ENCODE peak calls at places on chromosome 7, in five cellular contexts. G is K562, A is H1, U is HepG2, L is GM12878. M is an unnamed sample.

GRCh38 chr7:132317856-132318255 is 258.4 kb downstream of the PLXNA4 start:
- DNase-seq in G (no peak), A (no peak), U (no peak), L (no peak), M (no peak)

GRCh38 chr7:94054130-94054529 is 50.0 kb upstream of the BET1 start:
- DNase-seq in G (no peak), A (no peak), U (no peak), L (no peak), M (no peak)

GRCh38 chr7:151385626-151386300 is 24.1 kb downstream of the WDR86 start:
- DNase-seq in G (no peak), A (no peak), U (no peak), L (no peak), M (no peak)

GRCh38 chr7:157044151-157044687 is 33.8 kb upstream of the MNX1 start:
- DNase-seq in G (peak; percentile 7), A (no peak), U (no peak), L (no peak), M (no peak)

GRCh38 chr7:69114374-69114773 is 483.9 kb upstream of the AUTS2 start:
- DNase-seq in G (no peak), A (no peak), U (no peak), L (no peak), M (no peak)

GRCh38 chr7:64787295-64787694 is 6.9 kb upstream of the ZNF138 start:
- DNase-seq in G (no peak), A (no peak), U (no peak), L (no peak), M (no peak)

GRCh38 chr7:106503626-106504025 is 157.3 kb downstream of the CCDC71L start:
- DNase-seq in G (no peak), A (no peak), U (no peak), L (no peak), M (no peak)

GRCh38 chr7:98557538-98558031 is 59.5 kb upstream of the NPTX2 start:
- DNase-seq in G (no peak), A (no peak), U (no peak), L (no peak), M (no peak)

GRCh38 chr7:157483971-157484410 is 147.2 kb downstream of the DNAJB6 start:
- DNase-seq in G (no peak), A (no peak), U (no peak), L (no peak), M (no peak)

GRCh38 chr7:30764030-30764991 is 6.9 kb upstream of the MINDY4 start:
- DNase-seq in G (no peak), A (no peak), U (no peak), L (peak; percentile 25), M (no peak)

GRCh38 chr7:92612501-92612900 is 22.3 kb upstream of the FAM133B start:
- DNase-seq in G (no peak), A (no peak), U (no peak), L (no peak), M (no peak)

GRCh38 chr7:98251251-98251843 is 685 bp downstream of the TECPR1 start:
- DNase-seq in G (no peak), A (no peak), U (peak; percentile 63), L (no peak), M (no peak)

GRCh38 chr7:87354749-87355148 is 9.3 kb downstream of the CROT start:
- DNase-seq in G (no peak), A (no peak), U (no peak), L (no peak), M (peak; percentile 19)

GRCh38 chr7:13091974-13092707 is 404.7 kb downstream of the ARL4A start:
- DNase-seq in G (peak; percentile 10), A (no peak), U (no peak), L (no peak), M (no peak)

GRCh38 chr7:24069751-24070150 is 214.2 kb upstream of the NPY start:
- DNase-seq in G (no peak), A (no peak), U (no peak), L (no peak), M (no peak)

DNA sequence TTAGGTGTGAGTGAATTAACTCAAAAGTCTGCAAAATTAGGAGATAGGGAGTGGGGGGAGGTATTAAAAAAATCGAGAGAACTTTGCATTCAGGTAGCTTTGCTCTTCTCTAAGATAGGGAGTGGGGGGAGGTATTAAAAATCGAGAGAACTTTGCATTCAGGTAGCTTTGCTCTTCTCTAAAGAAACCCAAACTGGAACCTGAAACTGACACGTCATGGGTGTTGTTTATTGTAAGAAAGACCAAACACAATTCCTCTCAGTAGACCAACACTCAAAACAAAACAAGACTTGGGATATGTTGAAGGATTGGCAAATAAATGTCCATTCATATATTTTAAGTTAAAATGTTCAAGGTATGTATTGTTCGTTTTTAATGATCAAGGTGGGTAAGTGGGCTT is 87.9 kb downstream of the KIAA1549 start:
- DNase-seq in G (no peak), A (no peak), U (no peak), L (no peak), M (no peak)
- TF ChIP-seq POLR2A in G (no peak), A (no peak), U (no peak), L (no peak), M (no peak)

DNA sequence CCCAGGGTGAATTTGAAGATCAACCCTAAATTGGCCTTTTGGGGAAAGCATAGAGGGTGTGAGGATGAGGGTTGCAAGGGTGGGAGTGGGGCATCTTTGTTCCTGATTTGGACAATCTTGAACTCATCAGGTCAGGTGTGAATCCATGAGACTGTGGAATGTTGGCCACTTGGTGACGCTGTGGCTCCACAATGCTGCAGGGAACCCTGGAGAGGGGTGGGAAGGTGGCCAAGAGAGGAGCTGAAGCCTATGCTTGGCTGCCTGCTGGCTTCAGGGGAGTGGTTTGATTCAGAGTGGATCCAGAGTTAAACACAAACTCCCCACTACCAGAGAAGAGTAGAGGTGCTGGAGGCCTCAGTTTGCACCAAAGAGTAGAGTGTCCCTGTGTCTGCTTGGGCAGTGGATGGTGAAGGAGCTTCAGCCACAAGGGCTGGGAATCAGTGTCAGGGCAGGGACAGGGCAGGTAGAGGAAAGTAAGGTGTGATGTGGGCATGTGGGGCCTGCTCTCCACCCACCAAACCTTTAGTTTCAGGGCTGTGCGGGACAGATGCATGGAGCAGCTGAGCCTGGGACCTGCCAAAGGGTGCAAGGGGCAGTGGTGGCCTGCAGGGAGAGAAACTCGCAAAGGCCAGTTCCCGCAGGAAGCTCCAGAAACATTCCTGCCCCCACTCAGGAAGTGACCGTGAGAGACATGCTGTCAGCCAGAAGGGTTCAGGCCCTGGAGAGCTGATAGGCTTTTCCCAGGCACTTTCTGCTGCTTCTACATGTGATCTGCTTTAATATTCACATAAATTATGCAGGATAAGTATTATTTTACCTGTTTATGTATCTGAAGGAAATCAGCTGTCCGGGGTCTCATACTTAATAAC is 81.0 kb upstream of the PRSS58 start:
- DNase-seq in G (no peak), A (peak; percentile 34), U (no peak), L (no peak), M (peak; percentile 48)
- H2AFZ ChIP-seq in G (no peak overlapping the region), A (peak overlapping the region; percentile 98), U (no peak overlapping the region), L (no peak overlapping the region), M (no peak overlapping the region)

GRCh38 chr7:73683916-73684693 is 708 bp downstream of the BUD23 start:
- DNase-seq in G (peak; percentile 60), A (no peak), U (no peak), L (no peak), M (no peak)
- TF ChIP-seq JUND in G (no peak), A (no peak), U (no peak), L (no peak), M (no peak)

DNA sequence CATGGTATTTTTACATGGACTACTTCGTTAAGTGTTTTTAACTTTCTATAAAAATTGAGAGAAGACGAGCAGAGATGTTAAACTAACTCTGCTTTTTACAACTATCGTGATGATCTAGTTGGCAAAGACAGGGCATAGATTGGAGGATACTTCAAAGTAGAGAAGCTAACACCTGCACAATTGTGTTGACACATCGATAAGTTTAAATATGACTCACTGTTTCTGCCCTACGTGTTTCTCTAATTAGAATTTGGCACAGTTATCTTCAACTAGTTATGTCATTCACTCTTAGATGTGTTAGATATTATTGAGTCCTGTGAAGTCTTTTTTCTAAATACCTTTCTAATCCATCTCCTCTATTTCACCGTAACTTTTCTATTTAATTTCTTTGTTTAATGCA is 68.5 kb upstream of the FERD3L start:
- DNase-seq in G (no peak), A (no peak), U (no peak), L (no peak), M (no peak)
- TF ChIP-seq POLR2A in G (no peak), A (no peak), U (no peak), L (no peak), M (no peak)

DNA sequence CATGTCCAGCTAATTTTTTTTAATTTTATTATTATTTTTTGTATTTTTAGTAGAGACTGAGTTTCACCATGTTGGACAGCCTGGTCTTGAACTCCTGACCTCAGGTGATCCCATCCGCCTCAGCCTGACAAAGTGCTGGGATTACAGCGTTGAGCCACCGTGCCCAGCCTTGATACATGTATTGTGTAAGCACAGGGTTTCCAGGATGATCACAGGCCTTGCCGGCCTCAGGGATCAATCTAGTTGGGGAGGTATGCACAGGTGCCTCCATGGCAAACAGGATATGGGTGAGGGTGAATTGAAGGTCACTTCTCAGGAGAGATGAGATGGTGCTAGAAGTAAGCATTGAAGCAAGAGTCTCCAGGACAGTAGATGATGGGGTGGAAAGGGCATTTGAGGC is 5.5 kb downstream of the MRPS17 start:
- DNase-seq in G (no peak), A (no peak), U (peak; percentile 51), L (no peak), M (no peak)
- H2AFZ ChIP-seq in G (no peak overlapping the region), A (no peak overlapping the region), U (no peak overlapping the region), L (no peak overlapping the region), M (no peak overlapping the region)

GRCh38 chr7:34156336-34156735 is 251.0 kb downstream of the BMPER start:
- DNase-seq in G (no peak), A (no peak), U (no peak), L (no peak), M (no peak)
- TF ChIP-seq JUND in G (no peak), A (no peak), U (no peak), L (no peak), M (no peak)

GRCh38 chr7:20220293-20220755 is 3.1 kb upstream of the MACC1 start:
- DNase-seq in G (no peak), A (no peak), U (no peak), L (no peak), M (no peak)
- TF ChIP-seq POLR2A in G (no peak), A (no peak), U (peak; percentile 45), L (no peak), M (no peak)

GRCh38 chr7:50508471-50508943 is 56.7 kb downstream of the DDC start:
- DNase-seq in G (no peak), A (no peak), U (no peak), L (no peak), M (no peak)

GRCh38 chr7:50509459-50509858 is 55.7 kb downstream of the DDC start:
- DNase-seq in G (no peak), A (no peak), U (no peak), L (no peak), M (no peak)

GRCh38 chr7:50507898-50508470 is 57.2 kb downstream of the DDC start:
- DNase-seq in G (no peak), A (no peak), U (no peak), L (no peak), M (no peak)

GRCh38 chr7:50513166-50513871 is 51.9 kb downstream of the DDC start:
- DNase-seq in G (no peak), A (no peak), U (no peak), L (no peak), M (no peak)

DNA sequence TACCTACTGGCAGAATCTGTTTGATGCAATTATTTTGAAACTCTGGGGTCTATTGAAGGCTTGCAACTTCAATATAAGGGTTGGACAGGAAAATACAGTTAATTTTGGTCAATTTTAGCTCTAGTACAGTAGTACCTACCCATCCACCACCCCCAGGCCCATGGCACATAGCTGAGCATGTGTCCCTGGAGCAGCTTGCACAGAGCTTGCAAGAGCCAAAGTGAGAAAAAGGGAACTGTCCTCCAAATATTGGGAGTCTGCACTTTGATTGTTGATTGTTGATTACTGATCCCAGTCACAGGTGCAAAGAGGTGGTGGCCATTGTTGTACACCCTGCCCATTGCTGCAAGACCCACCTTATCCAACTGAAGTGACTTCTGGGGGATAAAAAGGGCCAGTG is 52.8 kb downstream of the DDC start:
- DNase-seq in G (no peak), A (no peak), U (no peak), L (no peak), M (no peak)
- H2AFZ ChIP-seq in G (no peak overlapping the region), A (no peak overlapping the region), U (no peak overlapping the region), L (no peak overlapping the region), M (no peak overlapping the region)

M was measured in HCT116.